ENCODE peak calls at places on chromosomes 12 and 14, in five cellular contexts. R, T, P, B and X are unnamed samples.

GRCh38 chr12:6226701-6227096 is 26.5 kb downstream of the CD9 start:
- DNase-seq in R (no peak), T (no peak), P (no peak), B (no peak), X (no peak)

GRCh38 chr12:28222081-28222700 is 31.9 kb downstream of the CCDC91 start:
- DNase-seq in R (no peak), T (no peak), P (no peak), B (no peak), X (no peak)

GRCh38 chr12:23534196-23534595 is 415.3 kb downstream of the SOX5 start:
- DNase-seq in R (no peak), T (no peak), P (no peak), B (no peak), X (no peak)

GRCh38 chr14:71629765-71630502 is 302.3 kb upstream of the RGS6 start:
- DNase-seq in R (no peak), T (peak), P (no peak), B (no peak), X (no peak)

GRCh38 chr12:14879222-14879933 is 6.3 kb downstream of the MGP start:
- DNase-seq in R (no peak), T (no peak), P (no peak), B (no peak), X (no peak)

GRCh38 chr12:48880647-48881046 is 15.0 kb upstream of the RND1 start:
- DNase-seq in R (no peak), T (no peak), P (no peak), B (no peak), X (no peak)

GRCh38 chr12:54016478-54016964 is 7.7 kb downstream of the HOXC8 start:
- DNase-seq in R (no peak), T (no peak), P (peak), B (no peak), X (no peak)

GRCh38 chr12:105420046-105420445 is 89.6 kb downstream of the C12orf75 start:
- DNase-seq in R (no peak), T (no peak), P (no peak), B (no peak), X (no peak)

GRCh38 chr12:5480953-5481300 is 49.0 kb downstream of the NTF3 start:
- DNase-seq in R (no peak), T (no peak), P (no peak), B (peak), X (no peak)

GRCh38 chr12:95318071-95318545 is 100.5 kb downstream of the VEZT start:
- DNase-seq in R (no peak), T (peak), P (no peak), B (no peak), X (no peak)

GRCh38 chr14:32379447-32379846 is 50.3 kb downstream of the AKAP6 start:
- DNase-seq in R (no peak), T (no peak), P (no peak), B (no peak), X (no peak)

GRCh38 chr12:27732281-27732680 is 21.6 kb downstream of the MRPS35 start:
- DNase-seq in R (no peak), T (peak), P (no peak), B (peak), X (no peak)

GRCh38 chr12:3751151-3752095 is 1.5 kb downstream of the CRACR2A start:
- DNase-seq in R (no peak), T (no peak), P (no peak), B (no peak), X (peak)

DNA sequence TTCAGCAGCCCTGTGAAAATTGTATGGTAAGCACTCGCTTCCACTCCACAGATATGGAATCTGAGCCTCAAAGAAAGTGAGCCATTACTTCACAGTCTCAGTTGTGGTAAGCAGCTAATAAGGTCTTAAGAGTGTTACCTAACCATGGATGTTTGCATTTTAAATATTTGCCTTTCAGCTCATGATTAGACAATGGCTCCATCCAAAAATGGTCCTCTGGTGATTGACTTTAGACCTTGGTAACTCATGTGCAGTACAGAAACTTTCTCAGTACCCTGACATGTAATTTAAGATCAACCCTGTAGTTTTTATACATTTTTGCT is 1.8 kb downstream of the A2M start:
- DNase-seq in R (no peak), T (no peak), P (no peak), B (no peak), X (no peak)
- H3K4me3 ChIP-seq in R (no peak), T (no peak), P (no peak), B (no peak), X (no peak)

GRCh38 chr12:40986031-40986430 is 202.1 kb upstream of the PDZRN4 start:
- DNase-seq in R (no peak), T (no peak), P (no peak), B (no peak), X (no peak)

GRCh38 chr12:40980346-40981005 is 207.6 kb upstream of the PDZRN4 start:
- DNase-seq in R (no peak), T (peak), P (no peak), B (no peak), X (no peak)
- TF ChIP-seq CTCF in R (no peak), T (no peak), P (no peak), B (no peak), X (no peak)

DNA sequence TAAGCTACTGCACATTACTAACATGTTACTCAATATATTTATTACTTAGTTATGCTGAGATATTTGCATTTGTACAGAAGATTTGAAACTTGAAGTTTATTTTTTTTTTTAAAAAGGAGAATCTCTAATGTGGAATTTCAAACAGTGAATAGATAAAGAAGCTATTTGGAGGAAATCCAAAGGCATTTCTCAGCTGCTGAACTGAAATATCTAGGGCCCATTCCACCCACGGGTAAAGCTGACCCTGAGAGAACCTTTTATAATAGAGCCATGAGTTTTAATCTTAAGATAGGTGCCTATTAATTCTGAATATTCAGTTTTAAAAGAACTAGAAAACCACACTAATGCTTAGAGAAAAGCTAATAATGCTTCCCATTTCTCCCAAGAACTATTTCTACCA is 225.4 kb upstream of the CAND1 start:
- DNase-seq in R (no peak), T (no peak), P (no peak), B (no peak), X (no peak)
- H3K4me3 ChIP-seq in R (no peak), T (no peak), P (no peak), B (no peak), X (no peak)

GRCh38 chr14:100709956-100710284 is 16.8 kb upstream of the DLK1 start:
- DNase-seq in R (no peak), T (no peak), P (no peak), B (no peak), X (no peak)
- TF ChIP-seq CTCF in R (no peak), T (no peak), P (no peak), B (no peak), X (no peak)

GRCh38 chr12:125055591-125055990 is 9.6 kb upstream of the AACS start:
- DNase-seq in R (no peak), T (no peak), P (no peak), B (no peak), X (no peak)
- H3K4me3 ChIP-seq in R (no peak), T (no peak), P (no peak), B (no peak), X (no peak)

DNA sequence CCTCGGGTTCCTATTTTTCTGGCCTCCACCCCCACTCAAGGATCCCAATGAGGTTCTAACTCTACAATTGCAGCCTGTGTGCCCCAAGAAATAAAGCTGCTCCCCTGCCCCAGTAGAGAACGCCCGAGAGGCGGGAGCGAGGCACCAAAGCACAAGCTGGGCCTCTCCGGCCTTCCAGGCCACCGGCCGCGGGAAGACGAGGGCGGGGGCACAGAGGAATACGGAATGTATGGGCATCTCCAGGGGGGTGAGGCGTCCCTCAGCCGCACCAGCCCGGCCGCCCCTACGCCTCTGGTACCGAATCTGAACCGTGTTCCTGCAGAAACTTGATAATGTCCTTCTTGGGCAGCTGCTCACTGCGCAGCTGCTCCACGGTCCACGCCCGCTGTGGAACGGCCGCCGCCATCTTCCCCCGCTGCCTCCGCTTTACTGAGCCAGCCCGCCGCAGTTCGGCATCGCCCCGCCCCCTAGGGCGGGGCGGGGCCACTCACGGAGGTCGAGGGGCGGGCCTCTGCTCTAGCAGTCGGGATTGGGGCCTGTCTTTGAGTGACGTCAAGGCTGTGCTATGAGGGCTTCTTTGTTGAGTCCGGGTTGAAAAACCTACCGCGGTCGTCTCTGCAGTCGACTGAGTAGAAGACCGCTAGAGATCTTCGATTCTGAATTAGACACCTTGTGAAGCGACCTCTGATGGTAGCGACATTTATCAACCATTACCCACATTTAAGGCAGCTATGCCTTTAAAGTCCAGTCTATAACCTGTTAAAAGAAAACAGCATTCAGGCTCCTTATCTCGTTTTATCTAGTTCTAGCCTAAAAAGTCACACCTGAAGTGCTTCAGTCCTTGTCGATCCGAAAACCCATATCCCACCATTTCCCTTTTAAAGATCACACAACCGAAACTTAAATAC is at the start of gene FKBP3:
- DNase-seq in R (peak), T (peak), P (peak), B (peak), X (peak)
- TF ChIP-seq CTCF in R (no peak), T (no peak), P (no peak), B (no peak), X (peak)

DNA sequence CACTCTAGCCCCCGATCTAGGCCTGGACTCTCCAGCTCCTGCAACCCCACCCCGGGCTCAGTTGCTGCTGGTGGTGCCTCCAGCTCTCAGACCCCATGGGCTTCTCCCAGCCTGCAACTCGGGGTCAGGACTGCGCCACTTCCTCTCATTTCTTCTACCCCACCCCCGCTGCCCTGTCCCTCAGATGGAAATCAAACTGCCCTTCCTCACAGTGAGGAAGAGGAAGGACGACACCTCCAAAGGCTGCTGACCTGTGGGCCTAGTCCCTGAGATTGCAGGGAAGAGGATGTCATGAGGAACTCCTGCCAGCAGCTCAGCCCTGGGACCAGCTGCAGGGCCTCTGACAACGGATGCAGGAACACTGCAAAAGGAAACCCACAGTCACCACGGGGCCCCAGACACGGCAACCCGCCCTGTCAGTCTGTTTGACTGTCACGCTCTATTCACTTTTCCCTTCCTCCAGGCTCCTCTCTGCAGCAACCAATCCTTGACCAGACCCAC is 29.3 kb upstream of the PNMA1 start:
- DNase-seq in R (no peak), T (peak), P (no peak), B (no peak), X (no peak)
- H3K4me3 ChIP-seq in R (no peak), T (no peak), P (no peak), B (no peak), X (no peak)

GRCh38 chr12:129961856-129962255 is 58.0 kb upstream of the TMEM132D start:
- DNase-seq in R (no peak), T (no peak), P (no peak), B (no peak), X (no peak)

GRCh38 chr12:129964826-129965457 is 61.1 kb upstream of the TMEM132D start:
- DNase-seq in R (peak), T (no peak), P (no peak), B (no peak), X (no peak)

GRCh38 chr12:129961111-129961510 is 57.3 kb upstream of the TMEM132D start:
- DNase-seq in R (no peak), T (peak), P (no peak), B (no peak), X (no peak)

GRCh38 chr12:129964300-129964699 is 60.5 kb upstream of the TMEM132D start:
- DNase-seq in R (no peak), T (no peak), P (no peak), B (no peak), X (no peak)

GRCh38 chr12:129966086-129966640 is 62.3 kb upstream of the TMEM132D start:
- DNase-seq in R (no peak), T (no peak), P (no peak), B (peak), X (peak)
- TF ChIP-seq CTCF in R (no peak), T (no peak), P (no peak), B (no peak), X (peak)

DNA sequence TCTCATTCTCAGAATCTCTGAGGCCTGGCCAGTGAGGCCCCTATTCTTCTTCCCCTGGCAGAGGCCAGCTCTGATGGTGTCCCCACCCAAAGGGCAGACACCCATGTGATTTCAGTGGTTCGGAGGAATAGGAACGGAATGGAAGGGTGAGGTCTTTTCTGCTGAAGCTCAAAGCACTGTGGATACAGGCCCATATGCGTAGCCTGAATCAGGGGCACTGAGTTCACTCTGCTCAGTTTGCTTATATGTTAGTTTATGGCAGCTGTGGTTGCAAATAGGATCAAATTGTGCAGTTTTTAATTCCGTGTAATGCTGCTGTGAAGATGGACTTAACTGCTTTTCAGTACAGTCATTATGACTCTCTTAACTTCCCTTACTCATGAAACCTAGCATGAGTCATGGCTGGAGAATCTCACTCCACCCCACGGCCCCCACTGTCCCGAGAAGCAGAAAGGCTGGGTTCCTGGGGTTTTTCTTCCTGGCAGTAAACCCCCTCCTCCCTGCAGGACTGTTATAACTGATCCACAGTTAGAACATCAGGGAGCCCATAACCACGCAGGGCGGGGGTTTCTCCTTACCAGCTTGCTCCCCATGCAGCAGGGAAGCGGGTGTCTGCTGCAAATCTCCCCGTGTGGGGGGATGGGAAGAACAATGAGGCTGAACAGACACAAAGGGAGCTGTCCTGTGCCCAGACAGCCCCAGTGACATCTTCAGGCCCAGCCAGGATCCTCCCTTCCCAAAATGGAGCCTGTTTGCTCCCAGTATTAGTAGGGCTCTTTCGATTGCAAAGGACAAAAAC is 122.7 kb downstream of the SLC38A6 start:
- DNase-seq in R (no peak), T (peak), P (peak), B (peak), X (peak)
- H3K4me3 ChIP-seq in R (no peak), T (no peak), P (no peak), B (no peak), X (no peak)